ENCODE peak calls at places on chromosomes 3 and 15, in eight cellular contexts. E is heart left ventricle, A is thoracic aorta, M is GM23338, W is fibroblast of lung, T is cardiac muscle cell, Z is upper lobe of left lung, U is small intestine. C is an unnamed sample.
A peak's percentile ranks its signal among the peaks of the same experiment; 100 is the strongest.

GRCh38 chr3:178097576-178097975 is 438.7 kb upstream of the KCNMB2 start:
- DNase-seq in E (peak; percentile 33), A (no peak), M (no peak), W (peak; percentile 97), T (no peak), Z (no peak), U (no peak), C (no peak)

GRCh38 chr15:32677238-32677750 is 35.8 kb downstream of the SCG5 start:
- DNase-seq in E (no peak), A (no peak), M (no peak), W (no peak), T (no peak), Z (no peak), U (no peak), C (peak; percentile 46)

GRCh38 chr3:123547881-123548534 is 36.8 kb downstream of the HACD2 start:
- DNase-seq in E (no peak), A (no peak), M (no peak), W (peak; percentile 36), T (no peak), Z (no peak), U (no peak), C (no peak)

GRCh38 chr3:4865714-4866113 is 113.5 kb upstream of the BHLHE40 start:
- DNase-seq in E (no peak), A (no peak), M (no peak), W (no peak), T (no peak), Z (no peak), U (no peak), C (no peak)

GRCh38 chr15:87941606-87942005 is 314.9 kb downstream of the NTRK3 start:
- DNase-seq in E (no peak), A (no peak), M (no peak), W (no peak), T (no peak), Z (no peak), U (no peak), C (peak; percentile 55)

GRCh38 chr15:31338318-31338878 is 11.8 kb downstream of the KLF13 start:
- DNase-seq in E (no peak), A (no peak), M (no peak), W (peak; percentile 5), T (no peak), Z (no peak), U (no peak), C (no peak)

GRCh38 chr15:54197995-54198394 is 219.8 kb downstream of the UNC13C start:
- DNase-seq in E (no peak), A (no peak), M (no peak), W (no peak), T (no peak), Z (no peak), U (no peak), C (no peak)

GRCh38 chr3:56776551-56776950 is 25.2 kb downstream of the ARHGEF3 start:
- DNase-seq in E (no peak), A (no peak), M (no peak), W (no peak), T (no peak), Z (no peak), U (no peak), C (no peak)

GRCh38 chr3:148101061-148101460 is 596.6 kb upstream of the AGTR1 start:
- DNase-seq in E (no peak), A (no peak), M (no peak), W (peak; percentile 49), T (no peak), Z (no peak), U (no peak), C (no peak)

GRCh38 chr3:52395503-52395865 is 49.4 kb downstream of the SEMA3G start:
- DNase-seq in E (peak; percentile 19), A (no peak), M (no peak), W (no peak), T (no peak), Z (no peak), U (no peak), C (no peak)

GRCh38 chr15:94478763-94479162 is 247.4 kb downstream of the MCTP2 start:
- DNase-seq in E (no peak), A (no peak), M (no peak), W (no peak), T (no peak), Z (no peak), U (no peak), C (no peak)

GRCh38 chr3:171967137-171967783 is 72.1 kb upstream of the FNDC3B start:
- DNase-seq in E (no peak), A (no peak), M (no peak), W (peak; percentile 93), T (no peak), Z (no peak), U (no peak), C (no peak)

GRCh38 chr3:114496021-114496434 is 202.2 kb downstream of the TIGIT start:
- DNase-seq in E (peak; percentile 77), A (no peak), M (no peak), W (peak; percentile 57), T (no peak), Z (no peak), U (no peak), C (no peak)

GRCh38 chr3:50327129-50327528 is 894 bp downstream of the TUSC2 start:
- DNase-seq in E (peak; percentile 20), A (no peak), M (no peak), W (no peak), T (no peak), Z (no peak), U (no peak), C (no peak)

GRCh38 chr3:50326182-50326541 is 1.9 kb downstream of the TUSC2 start:
- DNase-seq in E (no peak), A (no peak), M (no peak), W (no peak), T (no peak), Z (no peak), U (no peak), C (no peak)

GRCh38 chr3:50330330-50330729 is 2.3 kb upstream of the TUSC2 start:
- DNase-seq in E (peak; percentile 19), A (no peak), M (no peak), W (no peak), T (no peak), Z (no peak), U (no peak), C (no peak)

GRCh38 chr3:50325497-50326181 is 2.4 kb downstream of the TUSC2 start:
- DNase-seq in E (peak; percentile 23), A (no peak), M (no peak), W (no peak), T (no peak), Z (no peak), U (no peak), C (no peak)

GRCh38 chr3:50327943-50328691 is at the start of gene TUSC2:
- DNase-seq in E (peak; percentile 98), A (peak; percentile 95), M (peak; percentile 100), W (peak; percentile 95), T (peak; percentile 100), Z (peak; percentile 95), U (peak; percentile 99), C (peak; percentile 99)
- H3K4me1 ChIP-seq in E (peaks cover 47% of the 10 kb centered on the region), A (peaks cover 13% of the 10 kb centered on the region), M (peaks cover 13% of the 10 kb centered on the region), W (peaks cover 7% of the 10 kb centered on the region), T (peaks cover 9% of the 10 kb centered on the region), Z (peaks cover 37% of the 10 kb centered on the region), U (no peaks in the 10 kb centered on the region), C (peaks cover 10% of the 10 kb centered on the region)

GRCh38 chr15:58561321-58561720 is 129.5 kb downstream of the LIPC start:
- DNase-seq in E (no peak), A (no peak), M (no peak), W (no peak), T (no peak), Z (no peak), U (no peak), C (no peak)
- H3K36me3 ChIP-seq in E (no peaks in the 10 kb centered on the region), A (no peaks in the 10 kb centered on the region), M (no peaks in the 10 kb centered on the region), W (no peaks in the 10 kb centered on the region), T (no peaks in the 10 kb centered on the region), Z (no peaks in the 10 kb centered on the region), U (no peaks in the 10 kb centered on the region), C (no peaks in the 10 kb centered on the region)

DNA sequence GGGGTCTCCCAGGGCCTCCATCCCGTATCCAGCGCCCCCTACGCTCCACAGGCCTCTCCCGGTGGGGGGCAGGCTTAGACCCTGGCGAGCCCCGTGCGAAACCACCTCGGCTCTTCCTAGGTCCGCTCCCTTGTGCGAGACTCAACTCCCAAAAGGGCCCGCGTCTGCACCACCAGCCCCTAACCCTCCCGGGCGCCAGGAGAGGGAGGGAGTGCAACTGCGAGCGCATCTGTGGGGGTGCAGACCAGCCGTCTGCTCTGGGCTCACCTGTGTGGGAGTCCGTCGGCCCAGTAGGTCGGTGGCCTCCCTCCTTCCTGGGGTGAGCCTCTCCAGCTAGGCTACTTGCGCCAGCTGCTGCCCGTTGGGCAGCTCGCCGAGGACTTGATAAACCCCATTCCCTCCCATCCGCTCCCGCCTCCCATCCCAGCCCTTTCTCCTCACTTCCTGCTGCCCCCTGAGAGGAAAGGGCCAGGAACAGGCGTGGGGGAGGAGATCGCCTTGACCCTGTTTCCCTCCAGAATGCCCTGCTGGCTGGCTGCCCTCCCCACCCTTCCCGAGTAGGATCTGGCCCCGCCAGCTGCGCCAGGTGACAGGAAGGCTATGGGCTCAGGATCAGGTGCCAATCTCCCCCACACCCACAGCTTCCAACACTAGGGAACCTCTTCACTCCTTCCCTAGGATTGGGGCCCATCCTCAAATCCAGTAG is at the start of gene HYAL2:
- DNase-seq in E (peak; percentile 88), A (no peak), M (peak; percentile 77), W (no peak), T (no peak), Z (peak; percentile 82), U (peak; percentile 42), C (peak; percentile 61)
- H3K4me1 ChIP-seq in E (peaks cover 76% of the 10 kb centered on the region), A (peaks cover 33% of the 10 kb centered on the region), M (peaks cover 21% of the 10 kb centered on the region), W (peaks cover 8% of the 10 kb centered on the region), T (peaks cover 31% of the 10 kb centered on the region), Z (peaks cover 71% of the 10 kb centered on the region), U (peaks cover 2% of the 10 kb centered on the region), C (peaks cover 34% of the 10 kb centered on the region)

DNA sequence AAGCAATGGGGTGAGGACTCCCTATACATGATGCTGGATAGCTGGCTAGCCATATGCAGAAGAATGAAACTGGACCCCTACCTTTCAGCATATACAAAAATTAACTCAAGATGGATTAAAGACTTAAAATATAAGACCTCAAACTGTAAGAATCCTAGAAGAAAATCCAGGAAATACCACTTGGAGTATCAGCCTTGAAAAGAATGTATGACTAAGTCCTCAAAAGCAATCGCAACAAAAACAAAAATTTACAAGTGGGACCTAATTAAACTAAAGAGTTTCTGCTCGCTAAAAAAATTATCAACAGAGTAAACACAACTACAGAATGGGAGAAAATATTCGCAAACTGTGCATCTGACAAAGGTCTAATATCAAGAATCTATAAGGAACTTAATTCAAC is 94.3 kb downstream of the XRN1 start:
- DNase-seq in E (no peak), A (no peak), M (no peak), W (no peak), T (no peak), Z (no peak), U (no peak), C (no peak)
- H3K36me3 ChIP-seq in E (peaks cover 97% of the 10 kb centered on the region), A (peaks cover 40% of the 10 kb centered on the region), M (no peaks in the 10 kb centered on the region), W (peaks cover 2% of the 10 kb centered on the region), T (peaks cover 39% of the 10 kb centered on the region), Z (peaks cover 99% of the 10 kb centered on the region), U (peaks cover 38% of the 10 kb centered on the region), C (peaks cover 5% of the 10 kb centered on the region)

GRCh38 chr3:54665201-54665600 is 262.7 kb downstream of the LRTM1 start:
- DNase-seq in E (no peak), A (no peak), M (no peak), W (no peak), T (no peak), Z (no peak), U (no peak), C (no peak)
- H3K4me1 ChIP-seq in E (peaks cover 11% of the 10 kb centered on the region), A (no peaks in the 10 kb centered on the region), M (peaks cover 28% of the 10 kb centered on the region), W (no peaks in the 10 kb centered on the region), T (peaks cover 3% of the 10 kb centered on the region), Z (no peaks in the 10 kb centered on the region), U (no peaks in the 10 kb centered on the region), C (peaks cover 21% of the 10 kb centered on the region)

C was measured in neural progenitor cell.